ENCODE peak calls at places on chromosomes 7 and 10, in five cellular contexts. One of them, this sample, is unnamed.

GRCh38 chr7:20249924-20250323 is 32.7 kb upstream of the MACC1 start:
- DNase-seq in stimulated activated naive CD8-positive, alpha-beta T cell treated with anti-CD3 and anti-CD28 coated beads, Interleukin-15, Interleukin-2, amounts not matched to agents 100 U/mL and 50 U/mL, for 24 hours: no peak
- DNase-seq in stimulated activated CD8-positive, alpha-beta memory T cell treated with anti-CD3 and anti-CD28 coated beads, Interleukin-7, amount 100 ng/mL, for 4 hours: no peak
- DNase-seq in tibial artery: no peak
- DNase-seq in ovary: no peak
- DNase-seq in this sample: no peak

GRCh38 chr7:29289156-29290021 is 94.8 kb downstream of the CHN2 start:
- DNase-seq in stimulated activated CD8-positive, alpha-beta memory T cell treated with anti-CD3 and anti-CD28 coated beads, Interleukin-7, amount 100 ng/mL, for 4 hours: no peak
- DNase-seq in tibial artery: peak; percentile 54
- DNase-seq in ovary: no peak
- DNase-seq in stimulated activated naive CD8-positive, alpha-beta T cell treated with anti-CD3 and anti-CD28 coated beads, Interleukin-15, Interleukin-2, amounts not matched to agents 100 U/mL and 50 U/mL, for 24 hours: no peak
- DNase-seq in this sample: no peak

GRCh38 chr10:102299873-102300272 is 54.5 kb downstream of the GBF1 start:
- DNase-seq in ovary: no peak
- DNase-seq in tibial artery: no peak
- DNase-seq in stimulated activated naive CD8-positive, alpha-beta T cell treated with anti-CD3 and anti-CD28 coated beads, Interleukin-15, Interleukin-2, amounts not matched to agents 100 U/mL and 50 U/mL, for 24 hours: no peak
- DNase-seq in stimulated activated CD8-positive, alpha-beta memory T cell treated with anti-CD3 and anti-CD28 coated beads, Interleukin-7, amount 100 ng/mL, for 4 hours: no peak
- DNase-seq in this sample: no peak

GRCh38 chr10:32095116-32095733 is 39.0 kb upstream of the KIF5B start:
- DNase-seq in ovary: no peak
- DNase-seq in tibial artery: no peak
- DNase-seq in stimulated activated CD8-positive, alpha-beta memory T cell treated with anti-CD3 and anti-CD28 coated beads, Interleukin-7, amount 100 ng/mL, for 4 hours: no peak
- DNase-seq in stimulated activated naive CD8-positive, alpha-beta T cell treated with anti-CD3 and anti-CD28 coated beads, Interleukin-15, Interleukin-2, amounts not matched to agents 100 U/mL and 50 U/mL, for 24 hours: no peak
- DNase-seq in this sample: no peak

GRCh38 chr10:24894728-24895127 is 57.7 kb downstream of the PRTFDC1 start:
- DNase-seq in stimulated activated CD8-positive, alpha-beta memory T cell treated with anti-CD3 and anti-CD28 coated beads, Interleukin-7, amount 100 ng/mL, for 4 hours: no peak
- DNase-seq in ovary: no peak
- DNase-seq in tibial artery: no peak
- DNase-seq in stimulated activated naive CD8-positive, alpha-beta T cell treated with anti-CD3 and anti-CD28 coated beads, Interleukin-15, Interleukin-2, amounts not matched to agents 100 U/mL and 50 U/mL, for 24 hours: peak; percentile 30
- DNase-seq in this sample: no peak

GRCh38 chr7:152865011-152865410 is 105.5 kb downstream of the ACTR3B start:
- DNase-seq in stimulated activated naive CD8-positive, alpha-beta T cell treated with anti-CD3 and anti-CD28 coated beads, Interleukin-15, Interleukin-2, amounts not matched to agents 100 U/mL and 50 U/mL, for 24 hours: no peak
- DNase-seq in ovary: no peak
- DNase-seq in stimulated activated CD8-positive, alpha-beta memory T cell treated with anti-CD3 and anti-CD28 coated beads, Interleukin-7, amount 100 ng/mL, for 4 hours: no peak
- DNase-seq in tibial artery: no peak
- DNase-seq in this sample: peak; percentile 74

GRCh38 chr7:158573310-158573709 is 14.3 kb downstream of the PTPRN2 start:
- DNase-seq in ovary: no peak
- DNase-seq in stimulated activated CD8-positive, alpha-beta memory T cell treated with anti-CD3 and anti-CD28 coated beads, Interleukin-7, amount 100 ng/mL, for 4 hours: no peak
- DNase-seq in stimulated activated naive CD8-positive, alpha-beta T cell treated with anti-CD3 and anti-CD28 coated beads, Interleukin-15, Interleukin-2, amounts not matched to agents 100 U/mL and 50 U/mL, for 24 hours: no peak
- DNase-seq in tibial artery: no peak
- DNase-seq in this sample: no peak

GRCh38 chr7:135001390-135002165 is 15.3 kb downstream of the AGBL3 start:
- DNase-seq in tibial artery: no peak
- DNase-seq in stimulated activated naive CD8-positive, alpha-beta T cell treated with anti-CD3 and anti-CD28 coated beads, Interleukin-15, Interleukin-2, amounts not matched to agents 100 U/mL and 50 U/mL, for 24 hours: no peak
- DNase-seq in stimulated activated CD8-positive, alpha-beta memory T cell treated with anti-CD3 and anti-CD28 coated beads, Interleukin-7, amount 100 ng/mL, for 4 hours: no peak
- DNase-seq in ovary: no peak
- DNase-seq in this sample: no peak

GRCh38 chr10:97320480-97321031 is 1.5 kb downstream of the FRAT1 start:
- DNase-seq in tibial artery: no peak
- DNase-seq in stimulated activated naive CD8-positive, alpha-beta T cell treated with anti-CD3 and anti-CD28 coated beads, Interleukin-15, Interleukin-2, amounts not matched to agents 100 U/mL and 50 U/mL, for 24 hours: peak; percentile 48
- DNase-seq in stimulated activated CD8-positive, alpha-beta memory T cell treated with anti-CD3 and anti-CD28 coated beads, Interleukin-7, amount 100 ng/mL, for 4 hours: no peak
- DNase-seq in ovary: peak; percentile 54
- DNase-seq in this sample: no peak

GRCh38 chr7:135856356-135857144 is 107.9 kb upstream of the FAM180A start:
- DNase-seq in stimulated activated naive CD8-positive, alpha-beta T cell treated with anti-CD3 and anti-CD28 coated beads, Interleukin-15, Interleukin-2, amounts not matched to agents 100 U/mL and 50 U/mL, for 24 hours: no peak
- DNase-seq in stimulated activated CD8-positive, alpha-beta memory T cell treated with anti-CD3 and anti-CD28 coated beads, Interleukin-7, amount 100 ng/mL, for 4 hours: no peak
- DNase-seq in tibial artery: no peak
- DNase-seq in ovary: no peak
- DNase-seq in this sample: no peak

GRCh38 chr10:97759157-97759980 is 12.4 kb downstream of the SFRP5 start:
- DNase-seq in stimulated activated CD8-positive, alpha-beta memory T cell treated with anti-CD3 and anti-CD28 coated beads, Interleukin-7, amount 100 ng/mL, for 4 hours: no peak
- DNase-seq in stimulated activated naive CD8-positive, alpha-beta T cell treated with anti-CD3 and anti-CD28 coated beads, Interleukin-15, Interleukin-2, amounts not matched to agents 100 U/mL and 50 U/mL, for 24 hours: peak; percentile 69
- DNase-seq in ovary: peak; percentile 79
- DNase-seq in tibial artery: peak; percentile 36
- DNase-seq in this sample: no peak

GRCh38 chr7:37315752-37316711 is 132.6 kb downstream of the ELMO1 start:
- DNase-seq in stimulated activated CD8-positive, alpha-beta memory T cell treated with anti-CD3 and anti-CD28 coated beads, Interleukin-7, amount 100 ng/mL, for 4 hours: no peak
- DNase-seq in ovary: no peak
- DNase-seq in stimulated activated naive CD8-positive, alpha-beta T cell treated with anti-CD3 and anti-CD28 coated beads, Interleukin-15, Interleukin-2, amounts not matched to agents 100 U/mL and 50 U/mL, for 24 hours: no peak
- DNase-seq in tibial artery: peak; percentile 45
- DNase-seq in this sample: no peak

GRCh38 chr10:24269476-24269875 is 60.5 kb downstream of the KIAA1217 start:
- DNase-seq in ovary: no peak
- DNase-seq in tibial artery: no peak
- DNase-seq in stimulated activated CD8-positive, alpha-beta memory T cell treated with anti-CD3 and anti-CD28 coated beads, Interleukin-7, amount 100 ng/mL, for 4 hours: no peak
- DNase-seq in stimulated activated naive CD8-positive, alpha-beta T cell treated with anti-CD3 and anti-CD28 coated beads, Interleukin-15, Interleukin-2, amounts not matched to agents 100 U/mL and 50 U/mL, for 24 hours: no peak
- DNase-seq in this sample: no peak